ENCODE peak calls at places on chromosomes 12 and 14, in six cellular contexts. H is mesendoderm, O is IMR-90, J is mesenchymal stem cell, W is neuronal stem cell, U is trophoblast cell. K is an unnamed sample.

GRCh38 chr14:71242237-71242748 is 335.0 kb downstream of the PCNX1 start:
- DNase-seq in H (peak), O (peak), J (peak), W (no peak), U (no peak), K (no peak)

GRCh38 chr14:101008631-101009336 is 105.3 kb upstream of the RTL1 start:
- DNase-seq in H (no peak), O (peak), J (no peak), W (no peak), U (no peak), K (no peak)

GRCh38 chr14:77003960-77004710 is 24.4 kb downstream of the IRF2BPL start:
- DNase-seq in H (no peak), O (peak), J (peak), W (no peak), U (peak), K (no peak)

GRCh38 chr12:31005944-31006361 is 67.7 kb upstream of the DDX11 start:
- DNase-seq in H (peak), O (peak), J (peak), W (no peak), U (no peak), K (no peak)

GRCh38 chr12:88947486-88948043 is 367.3 kb upstream of the KITLG start:
- DNase-seq in H (no peak), O (no peak), J (no peak), W (no peak), U (peak), K (no peak)

GRCh38 chr12:6326316-6326959 is 15.4 kb downstream of the TNFRSF1A start:
- DNase-seq in H (peak), O (peak), J (peak), W (no peak), U (no peak), K (no peak)

GRCh38 chr12:50572760-50573159 is 68.0 kb downstream of the DIP2B start:
- DNase-seq in H (no peak), O (no peak), J (peak), W (no peak), U (no peak), K (no peak)

GRCh38 chr14:55892906-55893305 is 225.3 kb upstream of the PELI2 start:
- DNase-seq in H (no peak), O (no peak), J (no peak), W (no peak), U (no peak), K (no peak)

GRCh38 chr14:81408595-81408994 is 8.5 kb upstream of the STON2 start:
- DNase-seq in H (no peak), O (no peak), J (no peak), W (no peak), U (peak), K (no peak)

GRCh38 chr12:68591716-68592437 is 18.8 kb upstream of the RAP1B start:
- DNase-seq in H (no peak), O (no peak), J (no peak), W (no peak), U (no peak), K (no peak)

GRCh38 chr14:99524091-99524661 is 43.0 kb downstream of the CCNK start:
- DNase-seq in H (no peak), O (no peak), J (peak), W (no peak), U (no peak), K (no peak)

GRCh38 chr12:108226866-108227265 is 97.8 kb downstream of the WSCD2 start:
- DNase-seq in H (no peak), O (no peak), J (no peak), W (no peak), U (no peak), K (no peak)

GRCh38 chr14:91649930-91650329 is 82.0 kb downstream of the CATSPERB start:
- DNase-seq in H (peak), O (peak), J (peak), W (no peak), U (peak), K (no peak)

GRCh38 chr12:124647316-124647715 is 79.9 kb upstream of the NCOR2 start:
- DNase-seq in H (no peak), O (no peak), J (no peak), W (no peak), U (no peak), K (no peak)

GRCh38 chr12:82652071-82652470 is 34.6 kb upstream of the TMTC2 start:
- DNase-seq in H (no peak), O (no peak), J (no peak), W (no peak), U (no peak), K (no peak)

GRCh38 chr12:128088926-128089325 is 178.0 kb upstream of the TMEM132C start:
- DNase-seq in H (no peak), O (no peak), J (no peak), W (no peak), U (no peak), K (peak)

GRCh38 chr14:54502602-54503001 is 7.1 kb upstream of the CGRRF1 start:
- DNase-seq in H (no peak), O (peak), J (no peak), W (no peak), U (no peak), K (no peak)

GRCh38 chr14:22561661-22562579 is 27.1 kb downstream of the DAD1 start:
- DNase-seq in H (peak), O (no peak), J (no peak), W (no peak), U (no peak), K (no peak)

GRCh38 chr14:105589161-105589925 is 63.0 kb downstream of the TMEM121 start:
- DNase-seq in H (no peak), O (no peak), J (no peak), W (no peak), U (no peak), K (no peak)

GRCh38 chr14:28765169-28765906 is 1.2 kb upstream of the FOXG1 start:
- DNase-seq in H (peak), O (no peak), J (no peak), W (no peak), U (no peak), K (no peak)

GRCh38 chr12:67331828-67332227 is 62.7 kb downstream of the CAND1 start:
- DNase-seq in H (no peak), O (no peak), J (no peak), W (no peak), U (no peak), K (no peak)

GRCh38 chr12:91813701-91814100 is 331.9 kb downstream of the BTG1 start:
- DNase-seq in H (no peak), O (peak), J (peak), W (no peak), U (no peak), K (no peak)

GRCh38 chr12:95733156-95733825 is 57.3 kb downstream of the NTN4 start:
- DNase-seq in H (no peak), O (peak), J (peak), W (no peak), U (no peak), K (no peak)

GRCh38 chr12:12804432-12804886 is 8.7 kb upstream of the DDX47 start:
- DNase-seq in H (no peak), O (peak), J (peak), W (no peak), U (no peak), K (no peak)

GRCh38 chr12:115835445-115835844 is 442.0 kb downstream of the MED13L start:
- DNase-seq in H (no peak), O (no peak), J (peak), W (no peak), U (no peak), K (no peak)

GRCh38 chr14:35247777-35248475 is 44.3 kb upstream of the PSMA6 start:
- DNase-seq in H (peak), O (peak), J (peak), W (no peak), U (no peak), K (no peak)

GRCh38 chr14:78486081-78486480 is 315.9 kb downstream of the NRXN3 start:
- DNase-seq in H (peak), O (no peak), J (no peak), W (no peak), U (no peak), K (no peak)

GRCh38 chr12:16454481-16454880 is 107.0 kb downstream of the MGST1 start:
- DNase-seq in H (no peak), O (peak), J (no peak), W (no peak), U (peak), K (no peak)

GRCh38 chr14:104359301-104359968 is 220.1 kb upstream of the C14orf180 start:
- DNase-seq in H (no peak), O (no peak), J (no peak), W (no peak), U (no peak), K (no peak)

GRCh38 chr12:93875157-93875556 is 198.0 kb downstream of the CRADD start:
- DNase-seq in H (no peak), O (no peak), J (no peak), W (no peak), U (no peak), K (no peak)

GRCh38 chr12:54279227-54279631 is 693 bp downstream of the CBX5 start:
- DNase-seq in H (no peak), O (no peak), J (no peak), W (no peak), U (no peak), K (no peak)
- H2BK5ac ChIP-seq in H (peak), O (peak), J (peak), W (peak), U (peak), K (peak)

DNA sequence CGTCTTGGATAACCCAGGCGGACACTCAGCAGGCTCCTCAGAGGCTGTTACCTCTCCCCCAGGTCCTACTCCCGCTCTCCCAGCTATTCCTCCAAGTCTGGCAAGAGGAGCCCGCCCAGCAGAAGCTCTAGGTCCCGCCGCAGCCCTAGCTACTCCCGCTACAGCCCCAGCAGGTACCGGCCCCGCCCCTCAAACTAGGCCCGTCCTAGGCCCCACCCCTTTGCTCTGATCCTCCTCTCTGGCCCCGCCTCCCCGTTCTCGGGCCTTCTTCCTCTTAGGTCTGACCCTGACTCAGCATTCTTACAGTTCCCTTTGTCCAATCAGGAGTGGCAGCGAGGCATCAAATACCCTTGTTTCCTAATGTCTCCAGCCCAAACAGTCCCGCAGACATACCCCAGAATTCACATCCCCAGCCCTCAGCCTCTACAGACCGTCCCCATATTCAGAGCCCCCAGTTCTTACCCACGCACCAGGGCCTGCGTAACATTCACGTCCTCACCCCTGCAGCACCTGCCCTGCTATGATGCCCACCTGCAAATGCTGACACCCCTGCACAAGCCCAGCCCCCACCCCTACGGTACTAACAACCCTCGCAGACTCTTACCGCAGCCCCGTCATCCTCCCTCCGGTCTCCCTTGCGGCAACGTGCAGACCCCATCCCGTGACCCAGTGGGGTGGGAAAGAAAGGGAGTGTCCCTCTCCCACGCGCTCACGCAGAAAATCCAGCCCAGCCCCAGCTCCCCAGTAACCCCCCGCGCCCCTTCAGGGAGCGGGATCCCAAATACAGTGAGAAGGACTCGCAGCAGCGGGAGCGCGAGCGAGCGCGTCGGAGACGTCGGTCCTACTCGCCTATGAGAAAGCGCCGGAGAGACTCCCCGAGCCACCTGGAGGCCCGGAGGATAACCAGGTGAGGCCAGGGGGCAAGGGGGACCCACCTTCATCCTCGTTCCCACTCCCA is 25.0 kb upstream of the HSPB8 start:
- DNase-seq in H (peak), O (peak), J (peak), W (peak), U (peak), K (peak)
- H3K4me3 ChIP-seq in H (peak), O (no peak), J (no peak), W (peak), U (peak), K (peak)

GRCh38 chr14:20820063-20820904 is 17.6 kb upstream of the RNASE1 start:
- DNase-seq in H (peak), O (no peak), J (no peak), W (peak), U (no peak), K (peak)
- H2BK5ac ChIP-seq in H (peak), O (no peak), J (no peak), W (peak), U (no peak), K (peak)

GRCh38 chr12:3600951-3601350 is 109.9 kb downstream of the PRMT8 start:
- DNase-seq in H (no peak), O (no peak), J (no peak), W (no peak), U (no peak), K (no peak)
- H3K4me3 ChIP-seq in H (no peak), O (no peak), J (no peak), W (no peak), U (no peak), K (no peak)

DNA sequence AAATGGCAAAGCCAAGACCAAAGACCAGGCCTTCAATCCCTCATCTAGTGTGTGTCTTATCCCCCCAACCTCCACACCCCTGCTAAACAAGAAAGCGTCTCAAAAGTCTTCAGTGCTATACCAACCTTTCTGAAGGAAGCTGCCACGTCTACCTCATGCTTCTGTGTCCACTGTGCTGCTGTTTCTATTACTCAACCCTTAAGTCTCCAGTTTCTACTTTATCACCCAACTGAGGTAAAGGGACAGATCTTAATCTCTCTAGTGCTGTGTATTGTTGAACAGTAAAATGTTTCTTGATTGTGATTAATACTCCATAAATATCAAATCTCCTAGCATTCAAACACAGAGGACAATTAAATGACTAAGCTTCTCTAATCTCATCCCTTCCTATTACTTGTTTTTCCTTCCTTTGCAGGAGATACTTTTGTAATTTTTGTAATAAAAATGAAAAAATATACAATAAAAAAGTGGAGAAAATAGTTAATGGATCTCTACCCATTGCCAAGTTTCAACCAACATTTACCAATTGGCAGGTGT is 23.3 kb downstream of the BTBD7 start:
- DNase-seq in H (no peak), O (no peak), J (no peak), W (no peak), U (no peak), K (no peak)
- H2BK5ac ChIP-seq in H (no peak), O (no peak), J (no peak), W (no peak), U (no peak), K (no peak)